ENCODE peak calls at places on chromosomes 5 and 9, in nine cellular contexts. One of them, this sample, is unnamed.

GRCh38 chr5:168686837-168687236 is 107.7 kb upstream of the PANK3 start:
- DNase-seq in stimulated activated CD8-positive, alpha-beta memory T cell treated with anti-CD3 and anti-CD28 coated beads, Interleukin-15, amount 100 ng/mL, for 48 hours: no peak
- DNase-seq in posterior cingulate gyrus: no peak
- DNase-seq in progenitor cell of endocrine pancreas: no peak
- DNase-seq in stimulated activated CD4-positive, alpha-beta T cell treated with anti-CD3 and anti-CD28 coated beads, Interleukin-15, amount 100 ng/mL, for 1 hour: no peak
- DNase-seq in heart right ventricle: no peak
- DNase-seq in GM13977: no peak
- DNase-seq in SK-N-DZ: no peak
- DNase-seq in CD8-positive, alpha-beta T cell: no peak
- DNase-seq in this sample: no peak

GRCh38 chr5:72985719-72986118 is 29.9 kb downstream of the FCHO2 start:
- DNase-seq in heart right ventricle: no peak
- DNase-seq in progenitor cell of endocrine pancreas: no peak
- DNase-seq in CD8-positive, alpha-beta T cell: no peak
- DNase-seq in GM13977: no peak
- DNase-seq in SK-N-DZ: no peak
- DNase-seq in stimulated activated CD8-positive, alpha-beta memory T cell treated with anti-CD3 and anti-CD28 coated beads, Interleukin-15, amount 100 ng/mL, for 48 hours: no peak
- DNase-seq in stimulated activated CD4-positive, alpha-beta T cell treated with anti-CD3 and anti-CD28 coated beads, Interleukin-15, amount 100 ng/mL, for 1 hour: no peak
- DNase-seq in posterior cingulate gyrus: no peak
- DNase-seq in this sample: no peak

GRCh38 chr5:122751293-122751753 is 23.6 kb upstream of the SNX2 start:
- DNase-seq in stimulated activated CD8-positive, alpha-beta memory T cell treated with anti-CD3 and anti-CD28 coated beads, Interleukin-15, amount 100 ng/mL, for 48 hours: no peak
- DNase-seq in heart right ventricle: no peak
- DNase-seq in stimulated activated CD4-positive, alpha-beta T cell treated with anti-CD3 and anti-CD28 coated beads, Interleukin-15, amount 100 ng/mL, for 1 hour: no peak
- DNase-seq in CD8-positive, alpha-beta T cell: no peak
- DNase-seq in progenitor cell of endocrine pancreas: no peak
- DNase-seq in SK-N-DZ: no peak
- DNase-seq in posterior cingulate gyrus: no peak
- DNase-seq in GM13977: no peak
- DNase-seq in this sample: no peak

GRCh38 chr5:141811287-141812155 is 66.7 kb downstream of the PCDH1 start:
- DNase-seq in progenitor cell of endocrine pancreas: peak
- DNase-seq in GM13977: peak
- DNase-seq in posterior cingulate gyrus: peak
- DNase-seq in heart right ventricle: no peak
- DNase-seq in SK-N-DZ: peak
- DNase-seq in stimulated activated CD8-positive, alpha-beta memory T cell treated with anti-CD3 and anti-CD28 coated beads, Interleukin-15, amount 100 ng/mL, for 48 hours: peak
- DNase-seq in CD8-positive, alpha-beta T cell: peak
- DNase-seq in stimulated activated CD4-positive, alpha-beta T cell treated with anti-CD3 and anti-CD28 coated beads, Interleukin-15, amount 100 ng/mL, for 1 hour: no peak
- DNase-seq in this sample: no peak

GRCh38 chr5:142871056-142871879 is 101.1 kb downstream of the ARHGAP26 start:
- DNase-seq in progenitor cell of endocrine pancreas: no peak
- DNase-seq in GM13977: no peak
- DNase-seq in CD8-positive, alpha-beta T cell: no peak
- DNase-seq in posterior cingulate gyrus: no peak
- DNase-seq in heart right ventricle: no peak
- DNase-seq in stimulated activated CD8-positive, alpha-beta memory T cell treated with anti-CD3 and anti-CD28 coated beads, Interleukin-15, amount 100 ng/mL, for 48 hours: no peak
- DNase-seq in SK-N-DZ: no peak
- DNase-seq in stimulated activated CD4-positive, alpha-beta T cell treated with anti-CD3 and anti-CD28 coated beads, Interleukin-15, amount 100 ng/mL, for 1 hour: no peak
- DNase-seq in this sample: no peak

GRCh38 chr9:95379630-95380029 is 62.1 kb upstream of the FANCC start:
- DNase-seq in CD8-positive, alpha-beta T cell: no peak
- DNase-seq in stimulated activated CD4-positive, alpha-beta T cell treated with anti-CD3 and anti-CD28 coated beads, Interleukin-15, amount 100 ng/mL, for 1 hour: no peak
- DNase-seq in GM13977: no peak
- DNase-seq in stimulated activated CD8-positive, alpha-beta memory T cell treated with anti-CD3 and anti-CD28 coated beads, Interleukin-15, amount 100 ng/mL, for 48 hours: no peak
- DNase-seq in progenitor cell of endocrine pancreas: no peak
- DNase-seq in posterior cingulate gyrus: no peak
- DNase-seq in heart right ventricle: no peak
- DNase-seq in SK-N-DZ: no peak
- DNase-seq in this sample: no peak

GRCh38 chr9:124306098-124306735 is 48.5 kb downstream of the NEK6 start:
- DNase-seq in SK-N-DZ: no peak
- DNase-seq in progenitor cell of endocrine pancreas: no peak
- DNase-seq in posterior cingulate gyrus: no peak
- DNase-seq in GM13977: no peak
- DNase-seq in stimulated activated CD8-positive, alpha-beta memory T cell treated with anti-CD3 and anti-CD28 coated beads, Interleukin-15, amount 100 ng/mL, for 48 hours: no peak
- DNase-seq in heart right ventricle: no peak
- DNase-seq in stimulated activated CD4-positive, alpha-beta T cell treated with anti-CD3 and anti-CD28 coated beads, Interleukin-15, amount 100 ng/mL, for 1 hour: no peak
- DNase-seq in CD8-positive, alpha-beta T cell: no peak
- DNase-seq in this sample: peak

GRCh38 chr5:139908749-139909148 is 113.1 kb downstream of the PSD2 start:
- DNase-seq in heart right ventricle: no peak
- DNase-seq in SK-N-DZ: no peak
- DNase-seq in posterior cingulate gyrus: no peak
- DNase-seq in CD8-positive, alpha-beta T cell: no peak
- DNase-seq in stimulated activated CD4-positive, alpha-beta T cell treated with anti-CD3 and anti-CD28 coated beads, Interleukin-15, amount 100 ng/mL, for 1 hour: no peak
- DNase-seq in progenitor cell of endocrine pancreas: no peak
- DNase-seq in stimulated activated CD8-positive, alpha-beta memory T cell treated with anti-CD3 and anti-CD28 coated beads, Interleukin-15, amount 100 ng/mL, for 48 hours: no peak
- DNase-seq in GM13977: no peak
- DNase-seq in this sample: no peak

GRCh38 chr9:22623236-22623635 is 176.6 kb downstream of the DMRTA1 start:
- DNase-seq in stimulated activated CD8-positive, alpha-beta memory T cell treated with anti-CD3 and anti-CD28 coated beads, Interleukin-15, amount 100 ng/mL, for 48 hours: no peak
- DNase-seq in progenitor cell of endocrine pancreas: no peak
- DNase-seq in CD8-positive, alpha-beta T cell: no peak
- DNase-seq in GM13977: no peak
- DNase-seq in posterior cingulate gyrus: no peak
- DNase-seq in stimulated activated CD4-positive, alpha-beta T cell treated with anti-CD3 and anti-CD28 coated beads, Interleukin-15, amount 100 ng/mL, for 1 hour: no peak
- DNase-seq in heart right ventricle: no peak
- DNase-seq in SK-N-DZ: no peak
- DNase-seq in this sample: no peak